ENCODE peak calls at places on chromosome 11, in four cellular contexts. Y is GM12878, X is K562, I is HepG2. D is an unnamed sample.
A peak's percentile ranks its signal among the peaks of the same experiment; 100 is the strongest.

GRCh38 chr11:98955551-98955950 is 65.2 kb upstream of the CNTN5 start:
- DNase-seq in Y (no peak), X (no peak), I (no peak), D (no peak)

GRCh38 chr11:66546966-66547661 is 411 bp downstream of the ACTN3 start:
- DNase-seq in Y (no peak), X (no peak), I (no peak), D (no peak)

GRCh38 chr11:65378928-65379638 is 3.4 kb downstream of the SLC25A45 start:
- DNase-seq in Y (no peak), X (no peak), I (no peak), D (no peak)

GRCh38 chr11:116862951-116863350 is 25.5 kb upstream of the APOA1 start:
- DNase-seq in Y (no peak), X (no peak), I (no peak), D (no peak)

GRCh38 chr11:114276077-114276476 is 20.1 kb upstream of the NNMT start:
- DNase-seq in Y (no peak), X (no peak), I (no peak), D (no peak)

GRCh38 chr11:74559934-74560309 is 32.5 kb upstream of the POLD3 start:
- DNase-seq in Y (no peak), X (no peak), I (no peak), D (no peak)

GRCh38 chr11:121863126-121863525 is 252.9 kb downstream of the BLID start:
- DNase-seq in Y (no peak), X (no peak), I (no peak), D (no peak)

GRCh38 chr11:111982019-111982464 is 43.2 kb upstream of the DLAT start:
- DNase-seq in Y (peak; percentile 5), X (peak; percentile 57), I (peak; percentile 70), D (peak; percentile 48)

GRCh38 chr11:30426781-30427180 is 103.9 kb downstream of the ARL14EP start:
- DNase-seq in Y (no peak), X (no peak), I (no peak), D (no peak)

GRCh38 chr11:15852179-15852578 is 504.2 kb downstream of the SOX6 start:
- DNase-seq in Y (no peak), X (peak; percentile 14), I (peak; percentile 13), D (peak; percentile 27)

DNA sequence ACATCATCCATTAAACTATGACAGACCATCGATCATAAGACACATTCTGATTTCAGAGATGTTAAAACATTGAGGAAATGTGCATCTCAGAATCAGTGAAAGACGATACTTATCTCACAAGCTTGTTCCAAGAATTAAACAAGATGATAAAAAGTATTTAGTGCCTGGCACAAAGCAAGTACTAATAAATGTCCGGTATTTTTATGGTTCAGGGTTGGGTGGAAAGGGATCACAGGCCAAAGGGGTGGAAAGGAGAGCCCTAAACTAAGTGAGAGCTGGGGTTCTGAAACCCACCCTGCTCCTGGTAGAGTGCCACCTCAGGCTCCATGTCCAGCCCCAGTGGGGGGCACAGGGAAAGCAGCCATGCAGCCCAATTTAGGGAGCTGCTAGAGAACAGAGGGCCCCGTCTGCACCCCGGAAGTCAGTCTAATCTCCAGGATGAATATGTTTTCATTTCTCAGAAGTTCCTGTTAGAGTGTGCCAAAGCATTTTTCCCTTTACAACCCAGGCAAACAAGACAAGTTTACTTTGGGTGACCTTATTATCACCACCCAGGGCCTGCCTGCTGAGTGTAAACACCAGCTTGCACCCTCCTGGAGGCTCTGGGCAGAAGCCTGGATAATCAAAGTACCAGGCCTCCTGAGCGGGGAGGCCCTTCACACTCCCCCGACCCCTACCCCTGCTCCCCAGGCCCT is 3.8 kb upstream of the CREB3L1 start:
- DNase-seq in Y (no peak), X (no peak), I (peak; percentile 62), D (peak; percentile 78)
- TF ChIP-seq ESRRA in Y (no peak), X (no peak), I (no peak), D (no peak)

GRCh38 chr11:57658023-57658361 is 430 bp downstream of the CLP1 start:
- DNase-seq in Y (no peak), X (no peak), I (no peak), D (no peak)

GRCh38 chr11:57663975-57664374 is 3.9 kb upstream of the ZDHHC5 start:
- DNase-seq in Y (no peak), X (no peak), I (no peak), D (no peak)

GRCh38 chr11:57659669-57660068 is 2.1 kb downstream of the CLP1 start:
- DNase-seq in Y (no peak), X (no peak), I (no peak), D (no peak)

GRCh38 chr11:57667065-57667714 is 724 bp upstream of the ZDHHC5 start:
- DNase-seq in Y (no peak), X (peak; percentile 87), I (peak; percentile 96), D (peak; percentile 99)

GRCh38 chr11:57662893-57663292 is 5.0 kb upstream of the ZDHHC5 start:
- DNase-seq in Y (no peak), X (no peak), I (no peak), D (peak; percentile 49)
- TF ChIP-seq CTCF in Y (peak; percentile 64), X (peak; percentile 68), I (peak; percentile 67), D (no peak)

GRCh38 chr11:27658535-27659236 is 41.6 kb downstream of the BDNF start:
- DNase-seq in Y (no peak), X (no peak), I (no peak), D (no peak)
- TF ChIP-seq RAD21 in Y (no peak), X (no peak), I (no peak), D (no peak)

DNA sequence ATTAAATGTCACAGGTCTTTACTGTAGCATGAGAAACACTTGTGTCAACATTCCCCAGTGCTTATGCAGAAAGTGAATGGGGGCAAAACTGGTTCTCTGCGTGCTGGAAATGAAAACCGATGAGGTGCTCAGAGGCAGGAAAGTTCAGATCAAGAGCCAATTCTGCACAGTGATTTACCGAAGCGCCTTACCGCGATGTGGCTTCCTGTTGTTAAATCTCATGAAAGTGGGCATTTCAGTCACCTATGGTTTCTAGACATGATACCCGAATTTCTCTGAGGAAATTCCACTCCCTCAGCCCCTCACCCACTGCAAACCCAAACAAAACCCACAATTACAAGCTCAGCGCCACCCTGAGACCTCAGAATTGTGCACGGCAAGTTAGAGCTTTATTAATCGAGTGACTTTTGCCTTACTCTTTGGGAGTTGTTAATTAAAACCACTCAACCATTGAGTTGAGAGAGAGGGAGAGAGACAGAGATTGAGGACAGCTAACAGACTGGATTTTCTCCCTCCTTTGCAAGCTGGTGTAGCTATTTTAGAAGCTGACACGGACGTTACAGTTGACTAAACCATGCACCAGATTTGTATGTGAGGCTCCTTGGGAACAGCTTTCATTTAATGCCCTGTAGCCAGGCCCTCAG is 196.5 kb downstream of the DBX1 start:
- DNase-seq in Y (no peak), X (no peak), I (no peak), D (no peak)
- TF ChIP-seq ESRRA in Y (no peak), X (no peak), I (no peak), D (no peak)

DNA sequence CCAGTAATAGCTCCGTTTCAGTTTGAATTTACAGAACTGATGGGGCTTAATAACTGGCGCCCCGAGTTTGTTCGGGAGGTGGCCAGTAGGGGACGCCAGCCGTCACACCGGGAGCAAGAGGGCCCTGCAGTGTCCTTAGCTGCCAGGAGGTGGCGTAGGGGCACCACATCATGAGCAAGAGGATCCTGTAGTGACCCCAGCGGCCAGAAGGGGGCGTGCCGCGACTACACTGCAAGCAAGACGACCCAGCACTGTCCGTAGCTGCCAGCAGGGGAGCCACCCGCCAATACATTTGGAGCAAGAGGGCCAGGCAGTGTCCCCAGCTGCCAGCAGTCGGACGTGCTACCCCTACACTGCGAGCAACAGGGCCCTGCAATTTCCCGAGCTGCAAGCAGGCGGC is 663.7 kb upstream of the B3GAT1 start:
- DNase-seq in Y (no peak), X (peak; percentile 47), I (peak; percentile 78), D (no peak)
- TF ChIP-seq CTCF in Y (peak; percentile 15), X (peak; percentile 82), I (peak; percentile 82), D (no peak)

GRCh38 chr11:390175-390574 is 3.8 kb upstream of the PKP3 start:
- DNase-seq in Y (no peak), X (peak; percentile 23), I (peak; percentile 50), D (no peak)
- TF ChIP-seq RAD21 in Y (no peak), X (no peak), I (no peak), D (peak; percentile 12)

GRCh38 chr11:75898871-75899270 is 83.9 kb downstream of the UVRAG start:
- DNase-seq in Y (no peak), X (no peak), I (no peak), D (no peak)

GRCh38 chr11:75900848-75901247 is 85.8 kb downstream of the UVRAG start:
- DNase-seq in Y (no peak), X (no peak), I (no peak), D (no peak)

GRCh38 chr11:75893202-75893601 is 78.2 kb downstream of the UVRAG start:
- DNase-seq in Y (no peak), X (no peak), I (no peak), D (no peak)

GRCh38 chr11:75894036-75894585 is 79.1 kb downstream of the UVRAG start:
- DNase-seq in Y (no peak), X (no peak), I (no peak), D (no peak)

DNA sequence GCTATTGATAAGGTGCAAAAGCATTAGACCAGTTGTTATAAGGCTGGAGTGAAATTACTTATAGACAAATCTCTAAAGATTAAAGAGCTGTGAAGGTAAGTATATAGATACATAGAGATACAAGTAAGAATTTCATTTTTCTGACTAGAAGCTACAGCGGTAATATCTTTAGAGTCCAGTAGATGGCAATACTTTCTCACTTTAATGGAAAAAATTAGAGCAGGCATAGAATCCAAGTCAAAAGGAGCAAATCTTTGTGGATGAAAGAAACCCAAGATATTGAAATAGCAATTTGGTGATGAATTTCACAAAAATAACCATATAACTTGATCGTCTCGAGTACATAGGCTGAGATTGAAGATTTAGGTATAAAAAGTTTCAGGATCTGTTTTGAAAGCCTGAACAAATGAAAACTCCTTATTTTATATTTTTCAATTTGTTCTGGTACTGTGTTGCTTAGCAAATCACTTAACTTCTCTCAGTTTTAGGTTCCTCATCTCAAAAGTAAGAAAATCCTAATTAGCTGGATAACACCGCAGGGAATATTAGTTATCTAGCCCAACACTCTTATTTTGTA is 81.9 kb downstream of the UVRAG start:
- DNase-seq in Y (no peak), X (peak; percentile 26), I (peak; percentile 35), D (peak; percentile 41)
- TF ChIP-seq ESRRA in Y (no peak), X (no peak), I (no peak), D (no peak)